ENCODE peak calls at places on chromosomes 4 and X, in ten cellular contexts. H is left ventricle myocardium inferior; M is dermis blood vessel endothelial cell; X is EL; P is fibroblast of mammary gland; A is activated CD8-positive, alpha-beta memory T cell treated with anti-CD3 and anti-CD28 coated beads for 48 hours; Q is kidney glomerular epithelial cell; W is LoVo; G is Ammon's horn; I is hepatocyte. K is an unnamed sample.

GRCh38 chr4:184548651-184549341 is 74.4 kb upstream of the IRF2 start:
- DNase-seq in H (peak), M (peak), X (no peak), P (no peak), A (no peak), Q (no peak), W (no peak), G (no peak), I (no peak), K (no peak)

GRCh38 chr4:22661443-22661842 is 31.3 kb upstream of the GBA3 start:
- DNase-seq in H (no peak), M (no peak), X (peak), P (no peak), A (no peak), Q (no peak), W (no peak), G (no peak), I (no peak), K (no peak)

GRCh38 chr4:5471691-5472090 is 236.7 kb downstream of the EVC2 start:
- DNase-seq in H (no peak), M (no peak), X (no peak), P (no peak), A (no peak), Q (no peak), W (no peak), G (no peak), I (no peak), K (no peak)

GRCh38 chrX:46836701-46837542 is at the start of gene RP2:
- DNase-seq in H (peak), M (peak), X (peak), P (peak), A (peak), Q (peak), W (peak), G (peak), I (peak), K (peak)

GRCh38 chrX:97332963-97333362 is 449.3 kb downstream of the RPA4 start:
- DNase-seq in H (no peak), M (no peak), X (peak), P (peak), A (no peak), Q (no peak), W (no peak), G (no peak), I (no peak), K (no peak)

GRCh38 chr4:173958445-173958844 is 325.0 kb downstream of the FBXO8 start:
- DNase-seq in H (no peak), M (no peak), X (peak), P (peak), A (no peak), Q (peak), W (no peak), G (no peak), I (no peak), K (no peak)

GRCh38 chr4:2141762-2142520 is 82.8 kb downstream of the NAT8L start:
- DNase-seq in H (no peak), M (no peak), X (no peak), P (no peak), A (no peak), Q (no peak), W (no peak), G (peak), I (no peak), K (no peak)

GRCh38 chr4:165827018-165827417 is 46.0 kb upstream of the TLL1 start:
- DNase-seq in H (no peak), M (no peak), X (no peak), P (no peak), A (no peak), Q (no peak), W (no peak), G (no peak), I (no peak), K (no peak)

GRCh38 chr4:165403667-165404066 is 24.9 kb downstream of the CPE start:
- DNase-seq in H (no peak), M (no peak), X (peak), P (no peak), A (no peak), Q (no peak), W (no peak), G (peak), I (no peak), K (no peak)

GRCh38 chrX:56726609-56727008 is 2.4 kb upstream of the NBDY start:
- DNase-seq in H (no peak), M (peak), X (peak), P (peak), A (no peak), Q (peak), W (peak), G (peak), I (peak), K (no peak)

GRCh38 chr4:2937146-2937857 is 25.9 kb downstream of the NOP14 start:
- DNase-seq in H (peak), M (no peak), X (no peak), P (peak), A (no peak), Q (peak), W (peak), G (no peak), I (peak), K (peak)

GRCh38 chrX:54808109-54808604 is 612 bp downstream of the MAGED2 start:
- DNase-seq in H (peak), M (no peak), X (peak), P (peak), A (peak), Q (peak), W (peak), G (peak), I (peak), K (peak)

GRCh38 chr4:138588501-138588900 is 346.4 kb upstream of the SLC7A11 start:
- DNase-seq in H (no peak), M (no peak), X (no peak), P (no peak), A (no peak), Q (no peak), W (no peak), G (no peak), I (no peak), K (no peak)

GRCh38 chr4:3308691-3309090 is 15.9 kb downstream of the RGS12 start:
- DNase-seq in H (no peak), M (no peak), X (no peak), P (no peak), A (no peak), Q (no peak), W (no peak), G (no peak), I (no peak), K (peak)

GRCh38 chrX:66760648-66761047 is 121.8 kb upstream of the EDA2R start:
- DNase-seq in H (no peak), M (no peak), X (peak), P (peak), A (no peak), Q (no peak), W (peak), G (no peak), I (no peak), K (no peak)

GRCh38 chr4:186304816-186305520 is 39.0 kb downstream of the F11 start:
- DNase-seq in H (no peak), M (no peak), X (no peak), P (no peak), A (no peak), Q (no peak), W (no peak), G (no peak), I (no peak), K (no peak)

GRCh38 chr4:169249214-169249973 is 21.4 kb downstream of the SH3RF1 start:
- DNase-seq in H (no peak), M (peak), X (no peak), P (peak), A (no peak), Q (peak), W (peak), G (no peak), I (peak), K (no peak)

GRCh38 chr4:38184404-38184803 is 224.2 kb downstream of the PTTG2 start:
- DNase-seq in H (no peak), M (peak), X (no peak), P (no peak), A (no peak), Q (no peak), W (no peak), G (no peak), I (no peak), K (no peak)

GRCh38 chrX:138917781-138918180 is 206.3 kb upstream of the FGF13 start:
- DNase-seq in H (no peak), M (no peak), X (no peak), P (peak), A (no peak), Q (peak), W (no peak), G (no peak), I (no peak), K (no peak)

GRCh38 chrX:34658316-34658715 is 1.2 kb upstream of the TMEM47 start:
- DNase-seq in H (no peak), M (no peak), X (peak), P (peak), A (no peak), Q (no peak), W (no peak), G (no peak), I (no peak), K (no peak)

GRCh38 chrX:117522725-117523700 is 593.6 kb downstream of the KLHL13 start:
- DNase-seq in H (no peak), M (no peak), X (no peak), P (no peak), A (no peak), Q (no peak), W (no peak), G (no peak), I (no peak), K (no peak)